ENCODE peak calls at places on chromosome X, in eight cellular contexts. S, M, X, T, U, D, I and C are unnamed samples.

GRCh38 chrX:107729558-107730297 is 45.9 kb downstream of the TSC22D3 start:
- DNase-seq in S (peak; percentile 87), M (no peak), X (no peak), T (no peak), U (no peak), D (peak; percentile 50), I (no peak), C (no peak)

GRCh38 chrX:22203186-22203585 is 69.5 kb upstream of the CBLL2 start:
- DNase-seq in S (no peak), M (no peak), X (no peak), T (no peak), U (no peak), D (no peak), I (no peak), C (no peak)

GRCh38 chrX:13864264-13864663 is 47.4 kb upstream of the GPM6B start:
- DNase-seq in S (no peak), M (no peak), X (no peak), T (no peak), U (no peak), D (no peak), I (no peak), C (no peak)

GRCh38 chrX:123184858-123185251 is 777 bp downstream of the GRIA3 start:
- DNase-seq in S (no peak), M (no peak), X (no peak), T (no peak), U (no peak), D (no peak), I (no peak), C (no peak)

GRCh38 chrX:68147848-68148247 is 285.4 kb downstream of the OPHN1 start:
- DNase-seq in S (no peak), M (no peak), X (no peak), T (no peak), U (no peak), D (no peak), I (no peak), C (no peak)

GRCh38 chrX:3192835-3193234 is 151.6 kb downstream of the ARSF start:
- DNase-seq in S (no peak), M (no peak), X (no peak), T (no peak), U (no peak), D (no peak), I (no peak), C (no peak)

GRCh38 chrX:22276781-22277180 is 4.1 kb downstream of the CBLL2 start:
- DNase-seq in S (no peak), M (no peak), X (no peak), T (no peak), U (no peak), D (peak; percentile 22), I (no peak), C (no peak)

GRCh38 chrX:136574548-136574947 is 42.5 kb downstream of the VGLL1 start:
- DNase-seq in S (no peak), M (peak; percentile 40), X (no peak), T (no peak), U (no peak), D (no peak), I (peak; percentile 47), C (no peak)

GRCh38 chrX:119579414-119579813 is 5.1 kb downstream of the UBE2A start:
- DNase-seq in S (no peak), M (no peak), X (no peak), T (no peak), U (no peak), D (no peak), I (no peak), C (no peak)

GRCh38 chrX:154779261-154779660 is 16.6 kb downstream of the DKC1 start:
- DNase-seq in S (no peak), M (no peak), X (peak; percentile 28), T (peak; percentile 14), U (no peak), D (peak; percentile 7), I (no peak), C (no peak)

GRCh38 chrX:29903365-29903764 is 312.0 kb upstream of the MAGEB2 start:
- DNase-seq in S (no peak), M (no peak), X (no peak), T (no peak), U (no peak), D (no peak), I (no peak), C (no peak)

GRCh38 chrX:55011294-55011693 is 11.1 kb downstream of the APEX2 start:
- DNase-seq in S (no peak), M (no peak), X (no peak), T (no peak), U (no peak), D (no peak), I (no peak), C (no peak)

GRCh38 chrX:46812445-46812844 is 24.4 kb upstream of the RP2 start:
- DNase-seq in S (no peak), M (no peak), X (no peak), T (no peak), U (no peak), D (peak; percentile 44), I (peak; percentile 43), C (no peak)

GRCh38 chrX:106751407-106751806 is 24.9 kb downstream of the RNF128 start:
- DNase-seq in S (no peak), M (no peak), X (no peak), T (no peak), U (no peak), D (no peak), I (no peak), C (no peak)

GRCh38 chrX:88560673-88561330 is 186.2 kb upstream of the CPXCR1 start:
- DNase-seq in S (no peak), M (no peak), X (no peak), T (no peak), U (no peak), D (no peak), I (no peak), C (no peak)

GRCh38 chrX:132004728-132005127 is 18.4 kb upstream of the STK26 start:
- DNase-seq in S (no peak), M (no peak), X (no peak), T (no peak), U (no peak), D (peak; percentile 87), I (no peak), C (no peak)